ENCODE peak calls at places on chromosome 22, in seven cellular contexts. X, W, V, M, R, J and Q are unnamed samples. For H3K36me3 and H3K4me1, the result is how much of the 10 kb centered on the place peaks cover.

GRCh38 chr22:20316217-20316843 is 3.5 kb downstream of the DGCR6L start:
- DNase-seq in X (no peak), W (no peak), V (no peak), M (no peak), R (no peak), J (no peak), Q (no peak)

GRCh38 chr22:50306753-50307749 is at the start of gene PLXNB2:
- DNase-seq in X (peak), W (peak), V (peak), M (peak), R (peak), J (peak), Q (peak)

GRCh38 chr22:30453731-30454510 is 17.9 kb downstream of the SEC14L3 start:
- DNase-seq in X (peak), W (no peak), V (no peak), M (no peak), R (peak), J (no peak), Q (peak)

GRCh38 chr22:44304906-44305305 is 7.8 kb downstream of the SHISAL1 start:
- DNase-seq in X (no peak), W (no peak), V (no peak), M (no peak), R (no peak), J (no peak), Q (no peak)

GRCh38 chr22:47551438-47551788 is 789.0 kb downstream of the TBC1D22A start:
- DNase-seq in X (no peak), W (no peak), V (no peak), M (no peak), R (no peak), J (no peak), Q (no peak)

GRCh38 chr22:41267958-41268357 is 18.0 kb downstream of the RANGAP1 start:
- DNase-seq in X (no peak), W (no peak), V (no peak), M (no peak), R (no peak), J (no peak), Q (no peak)

GRCh38 chr22:23762866-23763578 is at the start of gene C22orf15:
- DNase-seq in X (peak), W (peak), V (peak), M (no peak), R (peak), J (no peak), Q (peak)

GRCh38 chr22:44360686-44361381 is 48.1 kb upstream of the SHISAL1 start:
- DNase-seq in X (peak), W (no peak), V (peak), M (no peak), R (no peak), J (no peak), Q (peak)

GRCh38 chr22:46091277-46091977 is 58.9 kb upstream of the PPARA start:
- DNase-seq in X (no peak), W (no peak), V (no peak), M (no peak), R (no peak), J (no peak), Q (no peak)

GRCh38 chr22:32880061-32880460 is 78.6 kb downstream of the TIMP3 start:
- DNase-seq in X (no peak), W (no peak), V (peak), M (no peak), R (no peak), J (no peak), Q (peak)

GRCh38 chr22:17313591-17313990 is 55.7 kb upstream of the CECR2 start:
- DNase-seq in X (no peak), W (no peak), V (no peak), M (no peak), R (no peak), J (no peak), Q (no peak)

GRCh38 chr22:45968751-45969413 is 8.1 kb downstream of the WNT7B start:
- DNase-seq in X (no peak), W (no peak), V (peak), M (no peak), R (peak), J (peak), Q (peak)

GRCh38 chr22:50253046-50253580 is 2.0 kb upstream of the HDAC10 start:
- DNase-seq in X (no peak), W (no peak), V (no peak), M (no peak), R (no peak), J (no peak), Q (no peak)

GRCh38 chr22:44452531-44453420 is 45.3 kb downstream of the RTL6 start:
- DNase-seq in X (no peak), W (no peak), V (no peak), M (no peak), R (no peak), J (no peak), Q (no peak)

GRCh38 chr22:33958741-33959140 is 38.5 kb upstream of the LARGE1 start:
- DNase-seq in X (no peak), W (no peak), V (no peak), M (no peak), R (no peak), J (no peak), Q (no peak)

GRCh38 chr22:24423519-24424000 is 3.8 kb upstream of the ADORA2A start:
- DNase-seq in X (peak), W (peak), V (no peak), M (peak), R (peak), J (no peak), Q (peak)

GRCh38 chr22:22113701-22114100 is 130.9 kb upstream of the VPREB1 start:
- DNase-seq in X (no peak), W (no peak), V (no peak), M (no peak), R (no peak), J (no peak), Q (no peak)

GRCh38 chr22:30265851-30266444 is 703 bp downstream of the OSM start:
- DNase-seq in X (no peak), W (peak), V (no peak), M (no peak), R (no peak), J (no peak), Q (peak)

GRCh38 chr22:23225724-23226496 is 45.6 kb downstream of the BCR start:
- DNase-seq in X (no peak), W (peak), V (no peak), M (no peak), R (no peak), J (no peak), Q (peak)

GRCh38 chr22:23285236-23285635 is 104.9 kb downstream of the BCR start:
- DNase-seq in X (no peak), W (peak), V (no peak), M (no peak), R (no peak), J (no peak), Q (no peak)

GRCh38 chr22:46071451-46072029 is 78.8 kb upstream of the PPARA start:
- DNase-seq in X (no peak), W (no peak), V (peak), M (no peak), R (peak), J (peak), Q (peak)

GRCh38 chr22:48923909-48924475 is 903.7 kb downstream of the BRD1 start:
- DNase-seq in X (no peak), W (no peak), V (no peak), M (no peak), R (no peak), J (no peak), Q (no peak)

GRCh38 chr22:42343136-42343484 is 72.7 kb upstream of the TCF20 start:
- DNase-seq in X (peak), W (no peak), V (no peak), M (no peak), R (no peak), J (no peak), Q (no peak)
- H3K9ac ChIP-seq in X (no peak), W (no peak), V (no peak), M (no peak), R (no peak), J (peak), Q (no peak)

GRCh38 chr22:39134366-39135091 is 18.0 kb downstream of the CBX7 start:
- DNase-seq in X (no peak), W (no peak), V (no peak), M (no peak), R (no peak), J (no peak), Q (no peak)
- H3K36me3 ChIP-seq in X (under half), W (under half), V (under half), M (under half), R (under half), J (under half), Q (under half)

GRCh38 chr22:26565889-26566288 is 24.0 kb downstream of the TPST2 start:
- DNase-seq in X (no peak), W (no peak), V (no peak), M (no peak), R (no peak), J (no peak), Q (no peak)
- H3K4me1 ChIP-seq in X (under half), W (under half), V (under half), M (under half), R (under half), J (under half), Q (under half)

DNA sequence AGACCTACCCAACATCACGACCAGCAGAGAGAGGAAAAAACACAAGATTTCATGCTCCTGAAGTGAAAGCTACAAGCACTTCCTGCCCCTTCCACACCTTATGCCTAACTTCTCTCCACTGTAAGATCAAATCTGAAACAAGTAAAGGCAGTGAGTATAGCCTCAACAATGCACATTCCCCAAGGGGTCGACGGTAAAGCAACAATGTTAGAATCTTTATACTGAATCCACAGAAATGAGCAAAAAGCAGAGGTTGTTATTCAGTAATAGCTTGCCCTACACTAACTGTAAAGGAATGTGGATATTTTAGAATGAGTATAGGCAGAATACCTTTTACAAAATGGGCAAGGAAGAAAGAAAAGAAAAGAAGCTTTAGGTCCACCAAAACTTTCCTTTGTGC is 15.6 kb downstream of the ARFGAP3 start:
- DNase-seq in X (no peak), W (no peak), V (peak), M (no peak), R (no peak), J (no peak), Q (peak)
- H3K9ac ChIP-seq in X (no peak), W (no peak), V (no peak), M (no peak), R (no peak), J (no peak), Q (no peak)

DNA sequence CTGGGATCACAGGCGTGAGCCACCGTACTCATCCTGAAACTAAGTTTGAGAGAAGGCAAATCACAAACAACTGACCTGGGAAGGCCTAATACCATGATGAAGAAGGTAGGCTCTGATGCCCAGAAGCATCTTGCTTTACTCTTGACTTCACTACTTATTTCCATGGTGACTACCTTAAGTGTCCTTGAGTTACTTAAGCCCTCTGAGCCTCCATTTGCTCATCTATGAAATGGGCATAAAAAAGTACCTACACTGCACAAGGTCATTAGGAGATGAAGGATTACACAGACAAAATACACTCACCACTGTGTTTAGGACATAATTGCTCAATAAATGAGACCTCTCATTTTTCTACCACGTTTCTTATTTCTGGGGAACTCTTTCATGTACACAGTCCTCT is 27.9 kb downstream of the EIF4ENIF1 start:
- DNase-seq in X (no peak), W (no peak), V (no peak), M (no peak), R (no peak), J (no peak), Q (no peak)
- H3K36me3 ChIP-seq in X (under half), W (half or more), V (under half), M (half or more), R (half or more), J (under half), Q (half or more)

DNA sequence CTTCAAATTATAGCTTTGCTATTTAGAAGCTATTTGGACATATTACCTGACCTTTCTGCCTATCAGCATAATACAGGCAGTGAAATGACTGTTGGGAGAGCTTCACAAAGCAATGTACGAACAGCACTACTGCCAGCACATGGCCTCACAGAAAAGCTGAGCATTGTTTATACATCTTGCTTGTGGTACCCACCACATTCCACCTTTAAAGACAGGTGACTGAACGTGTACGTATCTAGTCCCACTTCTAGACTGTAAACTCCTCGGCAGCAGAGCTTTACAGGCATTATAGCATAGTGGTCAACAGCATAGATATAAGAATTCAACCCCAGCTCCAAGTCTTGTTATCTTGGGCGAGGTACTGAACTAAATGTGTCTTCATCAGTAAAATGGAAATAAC is 1.6 kb downstream of the JOSD1 start:
- DNase-seq in X (no peak), W (no peak), V (no peak), M (no peak), R (no peak), J (no peak), Q (peak)
- H3K4me1 ChIP-seq in X (under half), W (under half), V (under half), M (under half), R (under half), J (half or more), Q (under half)

GRCh38 chr22:40014661-40015255 is 20.0 kb downstream of the FAM83F start:
- DNase-seq in X (no peak), W (no peak), V (no peak), M (no peak), R (no peak), J (no peak), Q (no peak)

GRCh38 chr22:40018051-40018450 is 23.3 kb downstream of the FAM83F start:
- DNase-seq in X (no peak), W (no peak), V (no peak), M (no peak), R (no peak), J (no peak), Q (no peak)

GRCh38 chr22:40019100-40019499 is 24.3 kb downstream of the FAM83F start:
- DNase-seq in X (no peak), W (no peak), V (no peak), M (no peak), R (no peak), J (no peak), Q (no peak)

GRCh38 chr22:40019681-40020080 is 24.9 kb downstream of the FAM83F start:
- DNase-seq in X (no peak), W (no peak), V (no peak), M (no peak), R (no peak), J (no peak), Q (no peak)

GRCh38 chr22:40015346-40015976 is 20.7 kb downstream of the FAM83F start:
- DNase-seq in X (peak), W (no peak), V (no peak), M (no peak), R (no peak), J (no peak), Q (no peak)
- H3K9ac ChIP-seq in X (no peak), W (no peak), V (no peak), M (no peak), R (no peak), J (no peak), Q (no peak)

GRCh38 chr22:35410663-35411034 is 10.7 kb downstream of the MCM5 start:
- DNase-seq in X (no peak), W (no peak), V (no peak), M (no peak), R (no peak), J (no peak), Q (no peak)
- H3K36me3 ChIP-seq in X (half or more), W (half or more), V (under half), M (half or more), R (under half), J (half or more), Q (under half)